ENCODE peak calls at places on chromosomes 4 and X, in six cellular contexts. One of them, this sample, is unnamed.

GRCh38 chr4:1130318-1131186 is 17.2 kb upstream of the RNF212 start:
- DNase-seq in thoracic aorta: no peak
- DNase-seq in fibroblast of the aortic adventitia: peak
- DNase-seq in HCT116: peak
- DNase-seq in neural progenitor cell: peak
- DNase-seq in cardiac muscle cell: peak
- DNase-seq in this sample: peak

GRCh38 chr4:21768349-21769310 is 179.9 kb downstream of the KCNIP4 start:
- DNase-seq in thoracic aorta: no peak
- DNase-seq in fibroblast of the aortic adventitia: peak
- DNase-seq in HCT116: peak
- DNase-seq in neural progenitor cell: peak
- DNase-seq in cardiac muscle cell: peak
- DNase-seq in this sample: peak

GRCh38 chrX:19334945-19335626 is 8.6 kb upstream of the PDHA1 start:
- DNase-seq in thoracic aorta: no peak
- DNase-seq in fibroblast of the aortic adventitia: no peak
- DNase-seq in HCT116: peak
- DNase-seq in neural progenitor cell: peak
- DNase-seq in cardiac muscle cell: peak
- DNase-seq in this sample: no peak

GRCh38 chr4:518569-519083 is 19.6 kb downstream of the PIGG start:
- DNase-seq in thoracic aorta: no peak
- DNase-seq in fibroblast of the aortic adventitia: no peak
- DNase-seq in HCT116: no peak
- DNase-seq in neural progenitor cell: no peak
- DNase-seq in cardiac muscle cell: no peak
- DNase-seq in this sample: no peak

GRCh38 chr4:176387571-176387970 is 67.8 kb downstream of the SPCS3 start:
- DNase-seq in thoracic aorta: no peak
- DNase-seq in fibroblast of the aortic adventitia: peak
- DNase-seq in HCT116: no peak
- DNase-seq in neural progenitor cell: no peak
- DNase-seq in cardiac muscle cell: no peak
- DNase-seq in this sample: peak

GRCh38 chrX:34294665-34295064 is 162.6 kb upstream of the FAM47A start:
- DNase-seq in thoracic aorta: no peak
- DNase-seq in fibroblast of the aortic adventitia: no peak
- DNase-seq in HCT116: no peak
- DNase-seq in neural progenitor cell: no peak
- DNase-seq in cardiac muscle cell: no peak
- DNase-seq in this sample: no peak

GRCh38 chr4:99693164-99693563 is 35.5 kb upstream of the C4orf54 start:
- DNase-seq in thoracic aorta: no peak
- DNase-seq in fibroblast of the aortic adventitia: no peak
- DNase-seq in HCT116: no peak
- DNase-seq in neural progenitor cell: no peak
- DNase-seq in cardiac muscle cell: no peak
- DNase-seq in this sample: no peak

GRCh38 chrX:83845397-83845796 is 15.5 kb upstream of the CYLC1 start:
- DNase-seq in thoracic aorta: no peak
- DNase-seq in fibroblast of the aortic adventitia: peak
- DNase-seq in HCT116: peak
- DNase-seq in neural progenitor cell: peak
- DNase-seq in cardiac muscle cell: peak
- DNase-seq in this sample: peak

GRCh38 chrX:53438174-53438831 is 4.1 kb upstream of the HSD17B10 start:
- DNase-seq in thoracic aorta: no peak
- DNase-seq in fibroblast of the aortic adventitia: no peak
- DNase-seq in HCT116: no peak
- DNase-seq in neural progenitor cell: no peak
- DNase-seq in cardiac muscle cell: no peak
- DNase-seq in this sample: no peak

GRCh38 chr4:8590546-8590880 is 2.1 kb upstream of the CPZ start:
- DNase-seq in thoracic aorta: no peak
- DNase-seq in fibroblast of the aortic adventitia: no peak
- DNase-seq in HCT116: no peak
- DNase-seq in neural progenitor cell: no peak
- DNase-seq in cardiac muscle cell: no peak
- DNase-seq in this sample: no peak

GRCh38 chr4:1047106-1047975 is 35.9 kb downstream of the FGFRL1 start:
- DNase-seq in thoracic aorta: peak
- DNase-seq in fibroblast of the aortic adventitia: peak
- DNase-seq in HCT116: no peak
- DNase-seq in neural progenitor cell: peak
- DNase-seq in cardiac muscle cell: no peak
- DNase-seq in this sample: no peak

GRCh38 chr4:78645853-78646757 is 94.5 kb downstream of the ANXA3 start:
- DNase-seq in thoracic aorta: peak
- DNase-seq in fibroblast of the aortic adventitia: peak
- DNase-seq in HCT116: no peak
- DNase-seq in neural progenitor cell: no peak
- DNase-seq in cardiac muscle cell: no peak
- DNase-seq in this sample: peak

GRCh38 chr4:183264614-183265013 is 55.5 kb downstream of the CLDN22 start:
- DNase-seq in thoracic aorta: no peak
- DNase-seq in fibroblast of the aortic adventitia: peak
- DNase-seq in HCT116: no peak
- DNase-seq in neural progenitor cell: no peak
- DNase-seq in cardiac muscle cell: no peak
- DNase-seq in this sample: peak

GRCh38 chrX:115579786-115580294 is 18.9 kb downstream of the PLS3 start:
- DNase-seq in thoracic aorta: no peak
- DNase-seq in fibroblast of the aortic adventitia: no peak
- DNase-seq in HCT116: no peak
- DNase-seq in neural progenitor cell: peak
- DNase-seq in cardiac muscle cell: no peak
- DNase-seq in this sample: no peak

GRCh38 chr4:125317526-125317880 is 2.7 kb downstream of the FAT4 start:
- DNase-seq in thoracic aorta: no peak
- DNase-seq in fibroblast of the aortic adventitia: peak
- DNase-seq in HCT116: no peak
- DNase-seq in neural progenitor cell: peak
- DNase-seq in cardiac muscle cell: peak
- DNase-seq in this sample: peak

GRCh38 chr4:74793757-74794340 is 474 bp downstream of the BTC start:
- DNase-seq in thoracic aorta: peak
- DNase-seq in fibroblast of the aortic adventitia: peak
- DNase-seq in HCT116: no peak
- DNase-seq in neural progenitor cell: peak
- DNase-seq in cardiac muscle cell: peak
- DNase-seq in this sample: no peak

GRCh38 chr4:39446842-39447573 is 11.7 kb downstream of the RPL9 start:
- DNase-seq in thoracic aorta: no peak
- DNase-seq in fibroblast of the aortic adventitia: peak
- DNase-seq in HCT116: no peak
- DNase-seq in neural progenitor cell: peak
- DNase-seq in cardiac muscle cell: peak
- DNase-seq in this sample: peak

GRCh38 chrX:40061871-40062524 is 35.8 kb downstream of the BCOR start:
- DNase-seq in thoracic aorta: no peak
- DNase-seq in fibroblast of the aortic adventitia: no peak
- DNase-seq in HCT116: no peak
- DNase-seq in neural progenitor cell: no peak
- DNase-seq in cardiac muscle cell: no peak
- DNase-seq in this sample: no peak

GRCh38 chr4:98780926-98781325 is 122.5 kb upstream of the TSPAN5 start:
- DNase-seq in thoracic aorta: no peak
- DNase-seq in fibroblast of the aortic adventitia: no peak
- DNase-seq in HCT116: no peak
- DNase-seq in neural progenitor cell: no peak
- DNase-seq in cardiac muscle cell: no peak
- DNase-seq in this sample: no peak

GRCh38 chr4:129968366-129968765 is 872.4 kb downstream of the C4orf33 start:
- DNase-seq in thoracic aorta: no peak
- DNase-seq in fibroblast of the aortic adventitia: no peak
- DNase-seq in HCT116: no peak
- DNase-seq in neural progenitor cell: no peak
- DNase-seq in cardiac muscle cell: no peak
- DNase-seq in this sample: no peak

GRCh38 chr4:188934320-188934975 is 795.2 kb downstream of the TRIML1 start:
- DNase-seq in thoracic aorta: no peak
- DNase-seq in fibroblast of the aortic adventitia: peak
- DNase-seq in HCT116: peak
- DNase-seq in neural progenitor cell: no peak
- DNase-seq in cardiac muscle cell: no peak
- DNase-seq in this sample: peak

DNA sequence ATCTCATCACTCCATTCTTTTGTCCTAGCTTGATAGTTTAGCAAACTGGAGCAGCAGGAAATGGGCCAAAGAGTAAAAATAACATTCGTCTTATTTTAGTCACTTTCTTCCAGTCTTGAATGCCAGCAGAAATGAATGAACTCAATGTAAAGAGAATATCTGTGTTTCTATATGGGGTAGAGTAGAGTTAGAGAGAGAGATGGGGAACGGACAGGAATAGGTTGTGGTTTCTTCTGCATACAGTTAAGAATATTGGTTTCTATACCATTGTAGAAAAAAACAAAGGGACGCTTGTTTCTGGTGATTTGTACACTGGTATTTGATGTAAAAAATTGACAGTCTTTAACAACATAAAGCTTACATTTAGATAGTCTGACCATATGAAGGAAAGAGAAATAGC is 8.9 kb downstream of the GPR174 start:
- DNase-seq in thoracic aorta: no peak
- DNase-seq in fibroblast of the aortic adventitia: no peak
- DNase-seq in HCT116: no peak
- DNase-seq in neural progenitor cell: no peak
- DNase-seq in cardiac muscle cell: no peak
- DNase-seq in this sample: no peak
- H3K4me3 ChIP-seq in thoracic aorta: no peak
- H3K4me3 ChIP-seq in fibroblast of the aortic adventitia: no peak
- H3K4me3 ChIP-seq in HCT116: no peak
- H3K4me3 ChIP-seq in neural progenitor cell: no peak
- H3K4me3 ChIP-seq in cardiac muscle cell: no peak
- H3K4me3 ChIP-seq in this sample: no peak

GRCh38 chr4:114132199-114132598 is 152.8 kb upstream of the ARSJ start:
- DNase-seq in thoracic aorta: no peak
- DNase-seq in fibroblast of the aortic adventitia: no peak
- DNase-seq in HCT116: no peak
- DNase-seq in neural progenitor cell: no peak
- DNase-seq in cardiac muscle cell: no peak
- DNase-seq in this sample: no peak

GRCh38 chr4:114136067-114136466 is 156.6 kb upstream of the ARSJ start:
- DNase-seq in thoracic aorta: no peak
- DNase-seq in fibroblast of the aortic adventitia: peak
- DNase-seq in HCT116: no peak
- DNase-seq in neural progenitor cell: no peak
- DNase-seq in cardiac muscle cell: no peak
- DNase-seq in this sample: no peak

GRCh38 chr4:114137984-114138383 is 158.5 kb upstream of the ARSJ start:
- DNase-seq in thoracic aorta: no peak
- DNase-seq in fibroblast of the aortic adventitia: no peak
- DNase-seq in HCT116: no peak
- DNase-seq in neural progenitor cell: no peak
- DNase-seq in cardiac muscle cell: no peak
- DNase-seq in this sample: no peak

DNA sequence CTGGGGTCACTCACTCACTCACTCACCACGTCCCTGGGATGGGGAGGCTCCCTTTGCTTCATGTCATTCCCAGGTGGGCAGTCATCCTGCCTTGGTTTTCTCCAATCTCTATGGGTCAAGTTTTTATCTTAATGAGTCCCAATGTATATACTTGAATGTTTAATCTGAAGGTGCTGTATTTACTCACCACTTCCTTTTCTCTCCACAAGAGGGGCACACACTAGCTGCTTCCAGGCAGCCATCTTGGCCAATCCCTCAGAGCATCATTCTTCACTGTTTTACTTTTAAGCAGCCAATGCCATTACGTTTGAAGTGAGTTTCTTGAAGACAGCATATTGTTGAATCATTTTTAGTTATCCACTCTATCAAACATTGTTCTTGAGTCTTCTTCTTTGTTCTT is 153.4 kb upstream of the ARSJ start:
- DNase-seq in thoracic aorta: no peak
- DNase-seq in fibroblast of the aortic adventitia: no peak
- DNase-seq in HCT116: no peak
- DNase-seq in neural progenitor cell: peak
- DNase-seq in cardiac muscle cell: no peak
- DNase-seq in this sample: no peak
- TF ChIP-seq CTCF in thoracic aorta: no peak
- TF ChIP-seq CTCF in fibroblast of the aortic adventitia: peak
- TF ChIP-seq CTCF in HCT116: peak
- TF ChIP-seq CTCF in neural progenitor cell: peak
- TF ChIP-seq CTCF in cardiac muscle cell: peak
- TF ChIP-seq CTCF in this sample: peak

DNA sequence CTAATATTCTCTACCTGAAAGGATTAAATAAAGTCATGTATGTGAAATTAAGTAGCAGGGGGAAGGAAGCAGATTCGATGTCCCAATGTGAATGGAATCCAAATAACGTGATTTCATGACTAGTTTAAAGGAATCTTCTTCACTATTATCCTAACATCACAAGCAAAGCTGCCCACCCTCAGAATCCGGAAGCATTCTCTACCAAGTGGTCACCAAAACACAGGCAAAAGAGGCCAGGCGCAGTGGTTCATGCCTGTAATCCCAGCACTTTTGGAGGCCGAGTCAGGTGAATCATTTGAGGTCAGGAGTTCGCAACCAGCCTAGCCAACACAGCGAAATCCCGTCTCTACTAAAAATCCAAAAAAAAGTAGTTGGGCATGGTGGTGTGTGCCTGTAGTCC is 212.9 kb downstream of the LDB2 start:
- DNase-seq in thoracic aorta: no peak
- DNase-seq in fibroblast of the aortic adventitia: peak
- DNase-seq in HCT116: no peak
- DNase-seq in neural progenitor cell: no peak
- DNase-seq in cardiac muscle cell: no peak
- DNase-seq in this sample: peak
- H3K4me3 ChIP-seq in thoracic aorta: no peak
- H3K4me3 ChIP-seq in fibroblast of the aortic adventitia: no peak
- H3K4me3 ChIP-seq in HCT116: no peak
- H3K4me3 ChIP-seq in neural progenitor cell: no peak
- H3K4me3 ChIP-seq in cardiac muscle cell: no peak
- H3K4me3 ChIP-seq in this sample: no peak

DNA sequence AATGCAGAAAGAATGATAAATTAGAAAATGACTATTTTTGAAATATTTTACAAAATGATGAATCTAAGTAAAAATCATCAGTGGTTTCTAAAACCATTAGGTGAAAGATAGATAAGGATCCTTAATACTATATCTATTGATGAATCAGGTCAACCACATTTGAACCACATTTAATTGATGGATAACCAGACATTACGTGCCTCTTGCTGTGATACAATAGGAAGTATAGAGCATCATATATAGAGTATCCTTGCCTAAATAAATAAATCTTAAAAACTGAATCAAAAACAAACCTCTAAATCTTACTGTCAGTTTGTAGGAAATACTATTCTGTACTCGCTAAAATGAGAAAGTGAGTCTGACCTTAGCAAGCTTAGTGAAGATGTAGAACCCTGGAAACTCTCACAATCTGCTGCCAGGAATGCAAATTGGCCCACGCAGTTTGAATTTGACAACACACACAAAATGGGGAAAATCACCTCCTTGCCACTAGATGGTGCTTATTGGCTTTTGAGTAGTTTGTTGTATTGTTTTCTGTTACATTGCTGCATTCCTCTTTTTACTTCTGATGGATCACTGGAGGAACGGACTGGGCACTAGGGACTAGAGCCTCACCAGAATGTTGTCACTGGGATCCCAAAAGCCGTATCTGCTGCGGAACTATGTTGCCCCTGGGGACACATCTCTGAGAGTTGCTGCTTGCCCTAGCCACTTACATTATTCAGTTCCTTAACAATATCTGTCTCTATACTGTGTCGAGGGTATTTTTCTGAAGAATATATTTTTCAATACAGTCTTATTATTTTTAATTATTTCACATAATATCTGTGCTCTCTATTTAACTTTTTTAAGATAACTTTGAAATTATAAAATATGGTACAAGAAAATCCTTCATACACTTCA is 25.4 kb upstream of the SLAIN2 start:
- DNase-seq in thoracic aorta: no peak
- DNase-seq in fibroblast of the aortic adventitia: peak
- DNase-seq in HCT116: peak
- DNase-seq in neural progenitor cell: peak
- DNase-seq in cardiac muscle cell: peak
- DNase-seq in this sample: peak
- TF ChIP-seq CTCF in thoracic aorta: peak
- TF ChIP-seq CTCF in fibroblast of the aortic adventitia: peak
- TF ChIP-seq CTCF in HCT116: peak
- TF ChIP-seq CTCF in neural progenitor cell: peak
- TF ChIP-seq CTCF in cardiac muscle cell: peak
- TF ChIP-seq CTCF in this sample: peak

This sample was measured in foreskin fibroblast.